ENCODE peak calls at places on chromosomes 11 and 22, in five cellular contexts. K is HCT116, I is AG04450, Z is GM23338, E is gastrocnemius medialis. N is an unnamed sample. For H3K27me3, the result is how much of the 10 kb centered on the place peaks cover.

GRCh38 chr11:94567181-94567670 is at the start of gene PIWIL4:
- DNase-seq in K (no peak), I (no peak), Z (no peak), E (no peak), N (no peak)

GRCh38 chr11:59560290-59560701 is 49.0 kb downstream of the OR4D9 start:
- DNase-seq in K (peak), I (no peak), Z (peak), E (peak), N (no peak)

GRCh38 chr11:14577835-14578529 is 57.8 kb upstream of the PSMA1 start:
- DNase-seq in K (no peak), I (no peak), Z (no peak), E (no peak), N (no peak)

GRCh38 chr22:28435271-28435825 is 244.3 kb downstream of the TTC28 start:
- DNase-seq in K (no peak), I (no peak), Z (peak), E (peak), N (no peak)

GRCh38 chr11:11391796-11392195 is 38.7 kb upstream of the CSNK2A3 start:
- DNase-seq in K (peak), I (peak), Z (no peak), E (no peak), N (no peak)

GRCh38 chr11:111582881-111583280 is 19.4 kb upstream of the SIK2 start:
- DNase-seq in K (no peak), I (no peak), Z (no peak), E (no peak), N (no peak)

GRCh38 chr22:39089928-39090327 is 7.1 kb upstream of the APOBEC3H start:
- DNase-seq in K (no peak), I (no peak), Z (no peak), E (no peak), N (no peak)

GRCh38 chr11:8035225-8035846 is 45.7 kb upstream of the TUB start:
- DNase-seq in K (no peak), I (no peak), Z (no peak), E (no peak), N (no peak)

GRCh38 chr11:16356751-16357365 is 512 bp upstream of the SOX6 start:
- DNase-seq in K (no peak), I (no peak), Z (no peak), E (no peak), N (peak)

GRCh38 chr22:17258015-17258827 is 39.0 kb upstream of the ADA2 start:
- DNase-seq in K (no peak), I (no peak), Z (peak), E (peak), N (no peak)

GRCh38 chr11:61009392-61010275 is 38.2 kb downstream of the CD6 start:
- DNase-seq in K (no peak), I (no peak), Z (no peak), E (no peak), N (no peak)

GRCh38 chr11:74681686-74682651 is 49.3 kb downstream of the CHRDL2 start:
- DNase-seq in K (no peak), I (no peak), Z (no peak), E (peak), N (peak)

GRCh38 chr22:28021116-28021997 is 102.3 kb upstream of the PITPNB start:
- DNase-seq in K (no peak), I (no peak), Z (no peak), E (no peak), N (peak)

GRCh38 chr11:111373590-111373989 is 5.5 kb downstream of the POU2AF1 start:
- DNase-seq in K (no peak), I (no peak), Z (no peak), E (no peak), N (no peak)

GRCh38 chr11:36053314-36053713 is 109.5 kb downstream of the LDLRAD3 start:
- DNase-seq in K (no peak), I (no peak), Z (no peak), E (no peak), N (no peak)

GRCh38 chr22:50138036-50138435 is 32.5 kb upstream of the PANX2 start:
- DNase-seq in K (no peak), I (no peak), Z (no peak), E (no peak), N (no peak)

GRCh38 chr22:36948273-36949055 is 35.0 kb downstream of the CSF2RB start:
- DNase-seq in K (no peak), I (no peak), Z (no peak), E (no peak), N (no peak)

GRCh38 chr22:47780281-47780875 is 1017.9 kb downstream of the TBC1D22A start:
- DNase-seq in K (no peak), I (no peak), Z (no peak), E (no peak), N (no peak)

GRCh38 chr22:20580611-20581502 is 73.4 kb downstream of the MED15 start:
- DNase-seq in K (no peak), I (no peak), Z (no peak), E (no peak), N (no peak)

GRCh38 chr11:2400761-2401435 is 348 bp downstream of the TSSC4 start:
- DNase-seq in K (no peak), I (no peak), Z (no peak), E (no peak), N (no peak)

GRCh38 chr22:19555651-19556050 is 31.4 kb upstream of the CLDN5 start:
- DNase-seq in K (no peak), I (no peak), Z (no peak), E (no peak), N (no peak)

GRCh38 chr11:132022285-132022684 is 651.9 kb downstream of the NTM start:
- DNase-seq in K (no peak), I (no peak), Z (no peak), E (no peak), N (no peak)

GRCh38 chr11:134939905-134940304 is 527.9 kb upstream of the B3GAT1 start:
- DNase-seq in K (no peak), I (no peak), Z (no peak), E (no peak), N (no peak)

GRCh38 chr22:23856721-23857605 is 712 bp upstream of the SLC2A11 start:
- DNase-seq in K (no peak), I (no peak), Z (peak), E (no peak), N (no peak)

GRCh38 chr11:68121067-68121899 is at the start of gene CHKA:
- DNase-seq in K (peak), I (peak), Z (peak), E (peak), N (peak)

GRCh38 chr22:37381489-37381888 is 45.8 kb downstream of the ELFN2 start:
- DNase-seq in K (no peak), I (no peak), Z (no peak), E (no peak), N (no peak)

GRCh38 chr22:36873614-36874308 is 13.0 kb downstream of the NCF4 start:
- DNase-seq in K (peak), I (no peak), Z (peak), E (no peak), N (no peak)

GRCh38 chr11:8959546-8960166 is 4.6 kb downstream of the TMEM9B start:
- DNase-seq in K (peak), I (peak), Z (peak), E (no peak), N (peak)

GRCh38 chr11:118247041-118247440 is 5.1 kb downstream of the MPZL3 start:
- DNase-seq in K (no peak), I (no peak), Z (no peak), E (no peak), N (no peak)

GRCh38 chr11:108592591-108593213 is 866 bp downstream of the EXPH5 start:
- DNase-seq in K (no peak), I (no peak), Z (peak), E (no peak), N (no peak)

GRCh38 chr11:102385053-102385976 is 38.3 kb downstream of the BIRC2 start:
- DNase-seq in K (no peak), I (no peak), Z (no peak), E (no peak), N (no peak)

GRCh38 chr11:33172996-33173395 is 11.7 kb upstream of the CSTF3 start:
- DNase-seq in K (no peak), I (no peak), Z (peak), E (no peak), N (no peak)

GRCh38 chr22:49683032-49683431 is 144.6 kb downstream of the BRD1 start:
- DNase-seq in K (no peak), I (no peak), Z (no peak), E (no peak), N (no peak)

GRCh38 chr22:29570456-29570855 is 10.5 kb downstream of the NIPSNAP1 start:
- DNase-seq in K (no peak), I (no peak), Z (no peak), E (no peak), N (no peak)

GRCh38 chr11:34825670-34826383 is 90.4 kb downstream of the APIP start:
- DNase-seq in K (peak), I (no peak), Z (no peak), E (no peak), N (no peak)

GRCh38 chr11:23336961-23337360 is 476.7 kb upstream of the CCDC179 start:
- DNase-seq in K (no peak), I (no peak), Z (no peak), E (no peak), N (no peak)

GRCh38 chr11:12287009-12287373 is 90.4 kb upstream of the PARVA start:
- DNase-seq in K (peak), I (peak), Z (no peak), E (no peak), N (no peak)

GRCh38 chr11:64514596-64514995 is 76.4 kb upstream of the SLC22A12 start:
- DNase-seq in K (no peak), I (no peak), Z (no peak), E (no peak), N (no peak)
- H3K27me3 ChIP-seq in K (under half), I (under half), Z (under half), E (under half), N (under half)

DNA sequence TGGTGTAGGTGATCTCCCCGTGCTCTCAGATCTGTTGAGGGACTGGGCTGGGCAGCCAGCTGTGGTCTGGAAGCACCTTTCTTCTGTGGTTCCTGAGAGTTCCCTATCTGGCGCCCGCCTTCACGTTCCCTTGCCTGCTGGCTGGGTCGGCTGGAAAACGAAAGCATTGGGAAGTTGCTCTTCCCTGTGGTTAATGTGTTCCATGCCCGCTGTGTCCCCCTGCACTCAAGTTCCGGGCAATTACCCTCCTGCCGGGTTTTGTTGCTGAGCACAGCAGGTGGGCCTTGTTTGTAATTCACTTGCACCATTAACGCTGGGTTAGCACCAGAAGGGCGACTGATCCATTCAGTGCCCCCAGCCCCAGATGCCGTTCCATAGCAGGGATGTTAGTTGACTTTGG is 134.1 kb downstream of the GRIK4 start:
- DNase-seq in K (no peak), I (no peak), Z (peak), E (no peak), N (no peak)
- H3K27me3 ChIP-seq in K (under half), I (under half), Z (half or more), E (under half), N (under half)

DNA sequence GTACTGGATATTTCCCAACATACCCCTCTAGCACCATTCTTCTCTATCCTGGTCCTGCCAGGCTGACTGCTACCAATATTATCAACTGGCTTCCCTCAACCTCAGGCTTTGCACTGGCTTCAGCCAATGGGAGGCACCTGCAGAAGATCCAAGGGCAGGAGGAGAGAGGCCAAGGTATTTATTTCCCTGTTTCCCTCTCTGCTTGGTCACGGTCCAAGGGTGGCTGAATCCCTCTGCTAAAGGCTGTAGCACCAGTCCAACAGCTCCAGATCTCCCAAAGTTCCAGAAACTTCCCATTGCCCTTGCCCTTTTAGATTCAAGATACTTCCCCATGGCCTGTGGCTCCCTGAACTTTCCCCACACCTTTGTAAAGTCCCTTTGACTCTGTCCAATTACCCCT is 175.6 kb upstream of the NECTIN1 start:
- DNase-seq in K (no peak), I (no peak), Z (no peak), E (no peak), N (no peak)
- H3K27me3 ChIP-seq in K (under half), I (under half), Z (under half), E (under half), N (under half)

GRCh38 chr11:1349074-1349931 is 39.9 kb upstream of the TOLLIP start:
- DNase-seq in K (no peak), I (no peak), Z (no peak), E (no peak), N (no peak)
- H3K27me3 ChIP-seq in K (under half), I (under half), Z (under half), E (under half), N (under half)

DNA sequence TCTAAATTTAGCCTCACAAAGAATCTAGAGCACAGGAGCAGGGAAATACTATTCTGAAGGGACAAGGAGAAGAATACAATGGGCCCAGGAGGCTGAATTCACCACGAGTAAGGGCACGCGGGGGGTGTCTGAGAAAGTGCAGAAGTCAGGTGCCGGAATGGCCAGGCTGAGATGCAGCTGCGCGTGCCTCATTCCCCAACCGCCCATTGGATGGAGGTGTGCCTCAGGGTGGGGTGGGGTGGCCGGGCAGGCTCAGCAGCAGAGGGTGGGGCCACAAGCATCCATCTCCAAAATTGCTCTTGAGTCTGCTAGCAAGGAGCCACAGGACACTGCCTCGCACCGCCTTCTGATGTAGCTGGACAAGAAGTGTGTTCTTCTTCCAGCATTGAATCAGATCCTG is 387.0 kb downstream of the SHANK2 start:
- DNase-seq in K (no peak), I (no peak), Z (no peak), E (no peak), N (no peak)
- H3K27me3 ChIP-seq in K (under half), I (under half), Z (under half), E (under half), N (under half)

DNA sequence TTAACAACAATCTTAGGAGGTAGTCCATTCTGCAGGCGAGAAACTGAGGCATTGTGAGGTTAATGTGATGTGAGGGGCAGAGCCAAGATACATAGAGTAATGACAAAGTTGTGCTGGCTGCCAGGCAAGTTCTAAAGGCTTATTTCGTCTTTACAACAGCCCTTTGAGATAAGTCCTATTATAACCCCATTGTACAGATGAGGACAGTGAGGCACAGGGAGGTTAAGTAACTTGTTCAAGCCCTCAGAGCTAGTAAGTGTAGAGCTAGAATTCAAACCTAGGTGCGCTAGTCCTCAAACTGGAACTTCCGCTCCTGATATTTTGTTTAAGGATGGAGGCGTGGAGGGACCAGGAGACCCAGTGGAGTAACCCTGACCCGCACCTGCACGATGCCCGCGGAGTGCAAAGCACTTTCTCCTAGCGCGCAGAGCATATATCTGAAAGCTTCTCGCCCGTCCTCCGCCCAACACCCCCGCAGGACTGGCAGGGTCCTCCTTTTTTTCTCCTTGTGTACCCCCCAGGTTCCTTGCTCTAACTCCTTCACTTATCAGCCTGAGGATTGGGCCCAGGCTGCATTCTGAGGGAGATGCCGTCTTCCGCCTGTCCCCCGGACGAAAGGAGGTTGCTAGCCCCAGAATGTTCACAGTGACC is 4.9 kb upstream of the FLI1 start:
- DNase-seq in K (no peak), I (no peak), Z (peak), E (no peak), N (no peak)
- H3K27me3 ChIP-seq in K (under half), I (half or more), Z (half or more), E (half or more), N (under half)

GRCh38 chr22:22061085-22062077 is 78.8 kb upstream of the TOP3B start:
- DNase-seq in K (peak), I (no peak), Z (no peak), E (peak), N (no peak)

GRCh38 chr22:22062306-22062793 is 79.8 kb upstream of the TOP3B start:
- DNase-seq in K (no peak), I (no peak), Z (no peak), E (no peak), N (no peak)

GRCh38 chr22:22059476-22060002 is 77.0 kb upstream of the TOP3B start:
- DNase-seq in K (no peak), I (no peak), Z (no peak), E (no peak), N (no peak)

GRCh38 chr22:22058649-22059475 is 76.3 kb upstream of the TOP3B start:
- DNase-seq in K (no peak), I (no peak), Z (no peak), E (no peak), N (no peak)

DNA sequence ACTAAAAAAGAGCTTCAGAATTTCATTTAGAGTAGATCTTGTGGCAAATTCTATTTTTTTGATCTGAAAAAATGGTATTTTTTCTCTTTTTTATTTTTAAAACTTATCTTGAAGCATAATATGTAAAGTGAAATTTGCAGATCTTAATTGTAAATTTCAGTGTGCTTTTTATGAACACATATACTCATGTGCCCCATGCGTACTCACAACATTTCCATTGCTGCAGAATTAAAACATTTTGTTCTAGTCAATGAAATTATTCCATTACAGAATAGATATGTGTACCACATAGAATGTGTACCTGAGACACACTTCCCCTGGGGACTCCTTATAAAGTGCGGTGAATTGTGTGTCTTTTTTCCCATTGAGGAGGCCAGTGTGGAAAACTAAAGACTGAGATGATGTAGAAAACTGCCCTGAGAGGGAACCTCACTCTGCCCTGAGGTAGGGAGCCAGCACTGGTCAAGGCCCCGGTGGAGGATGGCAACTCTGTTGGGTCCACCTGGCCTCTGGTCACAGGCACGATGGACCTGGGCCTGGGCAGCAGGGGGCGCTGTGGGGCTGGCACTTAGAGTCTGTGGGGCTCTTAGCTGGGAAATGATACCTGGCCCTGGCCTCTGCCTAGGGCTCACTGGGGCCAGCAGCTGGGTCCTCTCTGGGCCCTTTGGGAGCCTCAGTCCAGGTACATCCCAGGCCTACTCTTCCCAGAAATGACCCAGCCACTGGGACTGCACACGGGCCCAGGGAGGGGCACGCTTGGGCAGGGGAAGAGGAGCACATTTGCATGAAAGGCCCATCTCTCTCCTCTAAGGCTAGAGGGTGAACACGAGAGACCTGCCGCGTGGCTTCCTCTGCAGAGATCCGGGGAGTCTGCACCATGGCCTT is 77.9 kb upstream of the TOP3B start:
- DNase-seq in K (peak), I (no peak), Z (peak), E (peak), N (no peak)
- H3K27me3 ChIP-seq in K (under half), I (under half), Z (half or more), E (under half), N (under half)

GRCh38 chr11:65576867-65577755 is 1.3 kb downstream of the EHBP1L1 start:
- DNase-seq in K (no peak), I (no peak), Z (no peak), E (peak), N (peak)

GRCh38 chr11:65577756-65578109 is 1.9 kb downstream of the EHBP1L1 start:
- DNase-seq in K (no peak), I (no peak), Z (no peak), E (peak), N (no peak)

GRCh38 chr11:65578667-65579066 is 2.8 kb downstream of the EHBP1L1 start:
- DNase-seq in K (no peak), I (no peak), Z (no peak), E (no peak), N (no peak)

GRCh38 chr11:65579291-65579690 is 3.4 kb downstream of the EHBP1L1 start:
- DNase-seq in K (no peak), I (no peak), Z (no peak), E (no peak), N (no peak)

GRCh38 chr11:65578134-65578533 is 2.3 kb downstream of the EHBP1L1 start:
- DNase-seq in K (no peak), I (no peak), Z (no peak), E (no peak), N (no peak)
- H3K27me3 ChIP-seq in K (under half), I (under half), Z (half or more), E (under half), N (under half)

GRCh38 chr22:43636086-43636485 is 176.0 kb downstream of the EFCAB6 start:
- DNase-seq in K (no peak), I (no peak), Z (no peak), E (no peak), N (no peak)

GRCh38 chr22:43637861-43638260 is 174.2 kb downstream of the EFCAB6 start:
- DNase-seq in K (no peak), I (no peak), Z (no peak), E (no peak), N (no peak)

GRCh38 chr22:43635101-43635500 is 177.0 kb downstream of the EFCAB6 start:
- DNase-seq in K (no peak), I (no peak), Z (no peak), E (no peak), N (no peak)

GRCh38 chr22:43639228-43639948 is 172.7 kb downstream of the EFCAB6 start:
- DNase-seq in K (no peak), I (no peak), Z (no peak), E (no peak), N (no peak)

GRCh38 chr22:43637267-43637666 is 174.8 kb downstream of the EFCAB6 start:
- DNase-seq in K (no peak), I (no peak), Z (no peak), E (no peak), N (no peak)
- H3K27me3 ChIP-seq in K (under half), I (under half), Z (under half), E (under half), N (under half)